ENCODE peak calls at places on chromosomes 1 and 21, in nine cellular contexts. N, P, D, W, E, S, Y, L and K are unnamed samples.

GRCh38 chr21:15063081-15063820 is 1.5 kb downstream of the NRIP1 start:
- DNase-seq in N (no peak), L (no peak), S (peak), D (no peak), Y (no peak), E (no peak), W (no peak), P (no peak), K (no peak)

GRCh38 chr1:18950415-18951026 is 6.0 kb downstream of the IFFO2 start:
- DNase-seq in N (peak), W (no peak), E (no peak), S (no peak), Y (no peak), L (no peak), P (peak), D (no peak), K (no peak)

GRCh38 chr1:107181253-107181977 is 40.6 kb downstream of the NTNG1 start:
- DNase-seq in N (no peak), D (no peak), P (no peak), Y (no peak), W (no peak), S (no peak), E (no peak), L (no peak), K (no peak)

GRCh38 chr1:9466780-9467755 is 72.2 kb upstream of the SLC25A33 start:
- DNase-seq in P (no peak), E (no peak), Y (no peak), S (no peak), N (peak), D (peak), W (peak), L (no peak), K (no peak)

GRCh38 chr1:207396360-207396759 is 57.8 kb upstream of the CR2 start:
- DNase-seq in S (no peak), W (no peak), N (no peak), D (no peak), E (no peak), P (no peak), L (no peak), Y (no peak), K (no peak)

GRCh38 chr1:93317943-93318342 is 27.8 kb upstream of the DR1 start:
- DNase-seq in D (no peak), P (no peak), E (no peak), W (no peak), Y (no peak), S (no peak), N (no peak), L (no peak), K (no peak)

GRCh38 chr21:31161157-31161556 is 122.9 kb upstream of the KRTAP19-8 start:
- DNase-seq in E (no peak), L (no peak), D (no peak), N (no peak), W (peak), Y (peak), S (peak), P (no peak), K (no peak)

GRCh38 chr1:67429528-67430357 is 459 bp downstream of the SERBP1 start:
- DNase-seq in W (no peak), N (peak), D (no peak), S (peak), Y (peak), E (no peak), L (no peak), P (peak), K (no peak)

GRCh38 chr1:153532769-153533599 is 2.8 kb downstream of the S100A6 start:
- DNase-seq in Y (peak), S (peak), P (peak), W (peak), L (no peak), D (peak), N (peak), E (peak), K (no peak)

GRCh38 chr1:1923681-1924000 is 4.6 kb upstream of the TMEM52 start:
- DNase-seq in P (no peak), Y (no peak), L (no peak), E (no peak), N (no peak), W (no peak), S (no peak), D (no peak), K (no peak)

GRCh38 chr1:44359234-44359937 is 4.3 kb upstream of the ERI3 start:
- DNase-seq in D (no peak), E (no peak), Y (no peak), N (no peak), L (no peak), S (no peak), P (peak), W (no peak), K (no peak)

GRCh38 chr1:234608720-234609527 is 1.1 kb downstream of the IRF2BP2 start:
- DNase-seq in Y (peak), S (peak), D (no peak), E (no peak), N (no peak), W (peak), L (no peak), P (peak), K (no peak)

GRCh38 chr1:37410815-37411214 is 63.6 kb upstream of the ZC3H12A start:
- DNase-seq in S (no peak), L (no peak), Y (no peak), N (no peak), P (no peak), E (peak), W (no peak), D (no peak), K (no peak)

GRCh38 chr1:233759665-233760064 is 144.8 kb upstream of the SLC35F3 start:
- DNase-seq in L (no peak), W (no peak), E (no peak), S (no peak), Y (no peak), N (no peak), D (no peak), P (no peak), K (no peak)

GRCh38 chr21:45460611-45461368 is 55.8 kb downstream of the COL18A1 start:
- DNase-seq in P (no peak), N (no peak), D (peak), E (no peak), W (peak), Y (no peak), S (no peak), L (no peak), K (no peak)

GRCh38 chr1:162627662-162628296 is 4.5 kb upstream of the DDR2 start:
- DNase-seq in D (no peak), Y (no peak), W (peak), S (peak), E (no peak), P (no peak), L (no peak), N (no peak), K (no peak)